ENCODE peak calls at places on chromosomes 7 and 10, in nine cellular contexts. H, D, U, Q, M, C, Z, E and G are unnamed samples. For H3K4me1 and H3K9me3, the result is how much of the 10 kb centered on the place peaks cover.

GRCh38 chr10:131553121-131553520 is 241.6 kb upstream of the TCERG1L start:
- DNase-seq in D (no peak), Q (no peak), H (no peak), C (no peak), U (no peak), M (no peak), Z (no peak), E (no peak), G (no peak)

GRCh38 chr7:7816084-7816483 is 97.7 kb upstream of the RPA3 start:
- DNase-seq in U (no peak), C (no peak), E (no peak), Q (no peak), D (no peak), Z (peak), H (no peak), M (no peak), G (no peak)

GRCh38 chr7:90552521-90552920 is 43.6 kb upstream of the CDK14 start:
- DNase-seq in Q (no peak), C (no peak), E (peak), U (no peak), D (no peak), H (no peak), M (no peak), Z (no peak), G (no peak)

GRCh38 chr7:143934526-143935340 is at the start of gene OR2F2:
- DNase-seq in M (no peak), Z (no peak), C (no peak), Q (no peak), H (no peak), E (peak), D (no peak), U (no peak), G (no peak)

GRCh38 chr7:157684157-157684595 is 347.4 kb downstream of the DNAJB6 start:
- DNase-seq in H (peak), M (peak), C (peak), Q (no peak), U (no peak), E (no peak), D (no peak), Z (no peak), G (no peak)

GRCh38 chr7:151729521-151729921 is 147.4 kb downstream of the PRKAG2 start:
- DNase-seq in H (no peak), M (no peak), Q (no peak), D (no peak), E (no peak), U (no peak), C (no peak), Z (no peak), G (no peak)

GRCh38 chr10:77253037-77253436 is 384.6 kb downstream of the KCNMA1 start:
- DNase-seq in Q (no peak), D (no peak), C (no peak), H (peak), E (no peak), M (no peak), U (no peak), Z (no peak), G (no peak)

GRCh38 chr10:107914450-107915276 is 750.2 kb upstream of the SORCS1 start:
- DNase-seq in Z (no peak), U (no peak), E (no peak), M (no peak), C (no peak), D (no peak), H (peak), Q (no peak), G (no peak)

GRCh38 chr7:25347360-25347759 is 119.1 kb upstream of the NPVF start:
- DNase-seq in U (no peak), M (no peak), Q (no peak), H (no peak), C (no peak), E (no peak), Z (peak), D (no peak), G (no peak)

GRCh38 chr10:110629680-110630191 is 14.4 kb upstream of the RBM20 start:
- DNase-seq in Z (no peak), Q (no peak), M (no peak), E (peak), H (no peak), C (no peak), U (no peak), D (no peak), G (no peak)

GRCh38 chr10:78408671-78409472 is 375.2 kb downstream of the RPS24 start:
- DNase-seq in H (peak), Q (peak), E (peak), Z (peak), U (peak), D (peak), C (peak), M (no peak), G (peak)

GRCh38 chr10:50397312-50398140 is 146.2 kb upstream of the ASAH2 start:
- DNase-seq in E (no peak), D (no peak), C (no peak), Z (no peak), H (no peak), Q (no peak), M (no peak), U (no peak), G (no peak)

GRCh38 chr7:94492601-94493000 is 17.0 kb upstream of the CASD1 start:
- DNase-seq in C (no peak), Z (no peak), D (no peak), Q (no peak), H (no peak), E (no peak), U (no peak), M (no peak), G (no peak)

GRCh38 chr7:82105463-82105862 is 335.6 kb upstream of the HGF start:
- DNase-seq in D (no peak), Q (no peak), C (no peak), H (no peak), M (no peak), Z (no peak), U (no peak), E (peak), G (no peak)

GRCh38 chr10:82358486-82359097 is 483.6 kb downstream of the NRG3 start:
- DNase-seq in M (no peak), C (no peak), U (no peak), Z (no peak), Q (no peak), E (peak), H (no peak), D (peak), G (no peak)

GRCh38 chr10:75018233-75018632 is 93.2 kb upstream of the SAMD8 start:
- DNase-seq in D (no peak), C (no peak), M (no peak), Z (no peak), Q (no peak), H (peak), E (no peak), U (no peak), G (no peak)

GRCh38 chr7:338295-339061 is 48.5 kb downstream of the FOXL3 start:
- DNase-seq in M (peak), U (no peak), D (peak), Z (no peak), Q (no peak), H (no peak), E (no peak), C (no peak), G (no peak)

GRCh38 chr7:157568785-157569584 is 232.2 kb downstream of the DNAJB6 start:
- DNase-seq in M (peak), Q (no peak), C (no peak), E (no peak), U (peak), H (peak), Z (peak), D (peak), G (no peak)

GRCh38 chr10:1178506-1178905 is 122.3 kb downstream of the WDR37 start:
- DNase-seq in H (no peak), Z (no peak), C (no peak), D (no peak), U (no peak), Q (no peak), E (no peak), M (no peak), G (no peak)

GRCh38 chr7:137404918-137405317 is 61.4 kb upstream of the PTN start:
- DNase-seq in E (no peak), Z (no peak), C (no peak), Q (no peak), M (no peak), D (no peak), U (no peak), H (no peak), G (no peak)

GRCh38 chr7:22123139-22123538 is 177.4 kb upstream of the CDCA7L start:
- DNase-seq in E (no peak), C (no peak), H (no peak), Q (no peak), U (no peak), D (no peak), Z (peak), M (no peak), G (no peak)

GRCh38 chr7:81112731-81113130 is 193.9 kb upstream of the SEMA3C start:
- DNase-seq in U (no peak), D (no peak), C (no peak), H (no peak), M (no peak), Z (no peak), Q (no peak), E (no peak), G (no peak)

GRCh38 chr7:124035706-124036105 is 2.8 kb upstream of the TMEM229A start:
- DNase-seq in C (no peak), M (no peak), Z (no peak), D (no peak), Q (no peak), U (no peak), E (no peak), H (no peak), G (no peak)

GRCh38 chr7:11193131-11193867 is 219.6 kb downstream of the PHF14 start:
- DNase-seq in M (no peak), Q (no peak), H (peak), Z (no peak), D (peak), U (no peak), E (no peak), C (no peak), G (no peak)

GRCh38 chr10:100909506-100910260 is 3.1 kb upstream of the SLF2 start:
- DNase-seq in Q (no peak), U (peak), Z (no peak), D (no peak), C (no peak), E (no peak), M (no peak), H (peak), G (no peak)

GRCh38 chr10:95343573-95343972 is 52.8 kb upstream of the PDLIM1 start:
- DNase-seq in Z (no peak), M (no peak), C (no peak), Q (no peak), U (no peak), D (no peak), E (no peak), H (no peak), G (no peak)

DNA sequence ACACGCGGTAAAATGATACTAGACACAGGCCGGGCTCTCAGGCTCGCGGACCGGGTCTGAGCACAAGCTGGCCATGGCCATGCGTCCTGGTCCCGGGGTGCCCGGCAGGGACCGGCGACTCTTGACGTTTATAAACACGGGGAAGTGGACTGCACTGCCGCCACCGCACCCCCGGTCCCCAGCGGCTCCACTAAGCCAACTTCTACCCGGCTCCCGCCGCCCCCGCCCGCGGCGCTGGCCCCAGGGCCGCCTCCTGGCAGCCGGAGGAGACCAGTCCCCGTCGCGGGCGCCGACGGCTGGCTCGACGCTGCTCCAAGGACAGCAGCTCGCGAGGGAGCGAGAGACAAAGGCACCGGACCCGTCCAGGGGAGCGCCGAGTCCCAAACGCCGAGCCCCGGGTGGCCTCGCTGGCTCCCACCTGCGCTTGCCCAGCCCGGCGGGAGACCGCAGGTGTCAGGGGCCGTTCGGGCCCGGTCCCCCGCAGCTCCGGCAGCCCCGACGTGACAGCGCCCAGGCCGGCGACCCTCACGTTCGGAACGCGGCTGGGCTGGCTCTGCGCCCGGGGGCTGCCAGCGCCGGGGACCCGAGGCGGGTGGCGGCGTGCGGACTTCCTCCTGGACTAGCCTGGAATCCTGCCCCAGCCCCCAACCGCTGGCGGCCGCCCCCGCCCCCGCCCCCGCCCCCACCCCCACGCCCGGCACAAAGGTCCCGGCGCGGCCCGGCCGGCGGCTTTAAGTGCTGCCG is 517 bp downstream of the ITGB1 start:
- DNase-seq in M (peak), U (peak), Q (peak), E (no peak), C (peak), Z (peak), H (peak), D (peak), G (no peak)
- H3K27ac ChIP-seq in M (peak), U (peak), Q (peak), E (peak), C (peak), Z (peak), H (peak), D (peak), G (peak)

GRCh38 chr7:4745265-4745919 is 30.0 kb upstream of the AP5Z1 start:
- DNase-seq in U (no peak), E (no peak), M (no peak), H (no peak), Z (no peak), C (no peak), D (no peak), Q (no peak), G (no peak)
- H3K4me1 ChIP-seq in U (under half), E (under half), M (under half), H (under half), Z (under half), C (under half), D (half or more), Q (half or more), G (under half)

DNA sequence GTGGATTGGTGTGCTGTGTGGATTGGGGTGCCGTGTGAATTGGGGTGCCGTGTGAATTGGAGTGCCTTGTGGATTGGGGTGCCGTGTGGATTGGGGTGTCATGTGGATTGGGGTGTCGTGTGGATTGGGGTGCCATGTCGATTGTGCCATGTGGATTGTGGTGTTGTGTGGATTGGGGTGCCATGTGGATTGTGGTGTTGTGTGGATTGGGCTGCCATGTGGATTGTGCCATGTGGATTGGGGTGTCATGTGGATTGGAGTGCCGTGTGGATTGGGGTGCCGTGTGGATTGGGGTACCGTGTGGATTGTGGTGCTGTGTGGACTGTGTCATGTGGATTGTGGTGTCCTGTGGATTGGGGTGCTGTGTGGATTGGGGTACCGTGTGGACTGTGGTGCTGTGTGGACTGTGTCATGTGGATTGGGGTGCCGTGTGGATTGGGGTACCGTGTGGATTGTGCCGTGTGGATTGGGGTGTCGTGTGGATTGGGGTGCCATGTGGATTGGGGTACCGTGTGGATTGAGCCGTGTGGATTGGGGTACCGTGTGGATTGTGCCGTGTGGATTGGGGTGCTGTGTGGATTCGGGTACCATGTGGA is 120.6 kb upstream of the NPS start:
- DNase-seq in Q (no peak), Z (no peak), E (no peak), C (no peak), H (no peak), M (no peak), U (no peak), D (no peak), G (no peak)
- H3K9me3 ChIP-seq in Q (under half), Z (under half), E (under half), C (under half), H (under half), M (under half), U (under half), D (under half), G (under half)

DNA sequence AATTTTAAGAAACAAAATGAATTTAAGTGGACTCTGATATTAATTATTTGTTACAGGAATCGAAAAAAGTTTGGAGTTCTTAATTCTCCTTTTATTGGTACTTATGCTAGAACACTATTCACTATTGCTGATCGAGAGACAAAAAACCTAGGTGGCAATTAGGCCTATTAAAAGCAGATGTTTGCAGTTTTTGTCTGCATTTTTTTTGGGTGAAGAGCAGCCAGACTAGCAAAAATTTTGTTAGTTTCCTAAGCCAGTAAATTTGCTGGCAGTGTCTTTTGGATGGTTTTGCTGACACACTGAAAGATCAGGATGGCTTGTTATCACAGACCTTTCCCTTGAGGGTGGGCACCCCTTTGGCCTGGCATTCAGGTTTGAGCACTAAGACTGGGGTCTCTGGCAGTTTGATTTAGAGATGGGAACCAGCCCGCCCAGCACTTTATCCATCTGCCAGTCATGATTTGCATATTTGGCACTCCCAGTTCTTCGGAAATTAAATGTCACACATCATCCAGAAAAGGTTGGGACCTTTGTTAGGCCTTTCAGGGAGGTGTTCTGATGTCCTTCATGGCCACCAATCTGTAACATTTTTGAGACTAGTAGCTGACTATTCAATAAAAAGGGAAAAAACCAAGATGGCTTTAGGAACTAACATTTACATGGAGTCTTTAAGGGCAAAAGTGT is 57.3 kb downstream of the INPP5F start:
- DNase-seq in U (no peak), Z (no peak), H (no peak), Q (no peak), D (no peak), M (no peak), E (no peak), C (no peak), G (no peak)
- H3K27ac ChIP-seq in U (no peak), Z (no peak), H (no peak), Q (no peak), D (no peak), M (no peak), E (no peak), C (no peak), G (no peak)

GRCh38 chr10:99843310-99843709 is 60.9 kb downstream of the ABCC2 start:
- DNase-seq in D (no peak), C (no peak), M (no peak), Z (no peak), U (no peak), Q (no peak), H (peak), E (peak), G (no peak)
- H3K4me1 ChIP-seq in D (under half), C (under half), M (under half), Z (under half), U (under half), Q (under half), H (under half), E (under half), G (under half)

DNA sequence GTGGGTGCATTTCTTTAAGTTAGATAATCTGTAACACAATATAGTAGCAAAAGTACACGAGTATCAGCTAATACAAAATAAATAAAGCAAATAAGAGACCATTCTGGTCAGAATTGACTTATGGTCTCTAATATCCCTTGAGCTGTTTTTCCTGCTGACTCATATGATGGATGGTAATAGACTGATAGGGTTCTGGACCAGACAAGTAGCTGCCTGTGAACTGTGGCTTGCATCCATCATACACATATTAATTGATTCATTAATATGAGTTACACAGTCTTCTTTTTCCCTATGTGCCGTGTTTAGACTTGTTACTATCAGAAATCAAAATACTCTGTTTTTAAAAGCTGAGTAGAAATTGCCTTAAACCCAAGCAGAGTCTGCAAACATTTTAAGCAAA is 762.8 kb downstream of the GATA3 start:
- DNase-seq in M (no peak), E (no peak), Z (no peak), C (no peak), Q (no peak), U (no peak), D (no peak), H (no peak), G (no peak)
- H3K9me3 ChIP-seq in M (under half), E (under half), Z (under half), C (under half), Q (under half), U (under half), D (under half), H (under half), G (under half)

GRCh38 chr7:135673360-135673706 is 11.0 kb downstream of the STMP1 start:
- DNase-seq in Z (no peak), C (no peak), H (no peak), Q (no peak), E (peak), M (no peak), U (no peak), D (no peak), G (no peak)

GRCh38 chr7:135669774-135670173 is 7.5 kb downstream of the STMP1 start:
- DNase-seq in U (no peak), H (no peak), Z (no peak), M (no peak), D (no peak), C (no peak), E (no peak), Q (no peak), G (no peak)

GRCh38 chr7:135666836-135667235 is 4.5 kb downstream of the STMP1 start:
- DNase-seq in Z (no peak), Q (no peak), E (no peak), M (no peak), D (no peak), C (no peak), H (no peak), U (no peak), G (no peak)

GRCh38 chr7:135672560-135673359 is 10.4 kb downstream of the STMP1 start:
- DNase-seq in U (peak), E (peak), C (no peak), Q (no peak), M (no peak), D (no peak), Z (peak), H (peak), G (no peak)

DNA sequence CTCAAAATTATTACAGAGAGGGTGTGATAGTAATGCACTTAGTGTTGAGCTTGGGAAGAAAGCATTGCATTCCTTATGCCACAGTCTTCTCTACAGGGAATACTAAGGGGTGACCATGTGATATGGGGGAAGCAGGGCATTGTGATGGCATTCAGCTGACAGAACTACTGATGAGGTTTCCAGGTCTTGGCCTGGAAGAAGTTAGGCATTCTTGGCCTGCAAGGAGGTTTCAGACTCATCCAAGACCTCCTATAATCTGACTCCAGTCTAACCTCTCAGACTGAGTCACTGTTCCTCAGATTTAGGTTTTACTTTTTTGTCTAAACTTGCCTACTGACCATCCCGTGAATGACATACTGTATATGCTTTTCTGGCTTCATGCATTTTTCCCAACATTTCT is 7.9 kb downstream of the STMP1 start:
- DNase-seq in M (no peak), C (no peak), Z (no peak), U (no peak), E (peak), H (no peak), Q (no peak), D (no peak), G (no peak)
- H3K27ac ChIP-seq in M (no peak), C (no peak), Z (no peak), U (no peak), E (peak), H (no peak), Q (no peak), D (peak), G (peak)